ENCODE peak calls at places on chromosome 9, in six cellular contexts. U is mammary epithelial cell, E is mucosa of descending colon, C is transverse colon, A is astrocyte, R is IMR-90. Y is an unnamed sample.

GRCh38 chr9:109002141-109002540 is 11.2 kb downstream of the CTNNAL1 start:
- DNase-seq in U (no peak), E (no peak), C (no peak), A (no peak), R (no peak), Y (no peak)

GRCh38 chr9:95854386-95855015 is 21.0 kb upstream of the ERCC6L2 start:
- DNase-seq in U (peak; percentile 15), E (no peak), C (no peak), A (peak; percentile 78), R (peak; percentile 82), Y (no peak)

GRCh38 chr9:37200572-37201005 is 80.2 kb downstream of the ZCCHC7 start:
- DNase-seq in U (peak; percentile 74), E (no peak), C (no peak), A (peak; percentile 73), R (peak; percentile 70), Y (no peak)

GRCh38 chr9:93677061-93677571 is 100.7 kb downstream of the PHF2 start:
- DNase-seq in U (no peak), E (peak; percentile 38), C (peak; percentile 5), A (no peak), R (no peak), Y (peak; percentile 48)

GRCh38 chr9:106929471-106930198 is 66.7 kb downstream of the ZNF462 start:
- DNase-seq in U (no peak), E (no peak), C (no peak), A (peak; percentile 46), R (peak; percentile 82), Y (no peak)

GRCh38 chr9:94860678-94861588 is 134.4 kb downstream of the AOPEP start:
- DNase-seq in U (no peak), E (peak; percentile 64), C (peak; percentile 59), A (peak; percentile 100), R (peak; percentile 89), Y (no peak)

GRCh38 chr9:131045300-131046092 is 36.5 kb downstream of the LAMC3 start:
- DNase-seq in U (no peak), E (no peak), C (no peak), A (no peak), R (no peak), Y (no peak)

GRCh38 chr9:93121316-93122241 is 12.5 kb downstream of the NINJ1 start:
- DNase-seq in U (no peak), E (peak; percentile 46), C (peak; percentile 5), A (no peak), R (no peak), Y (peak; percentile 59)

GRCh38 chr9:26508897-26509296 is 383.7 kb downstream of the CAAP1 start:
- DNase-seq in U (no peak), E (no peak), C (no peak), A (no peak), R (no peak), Y (no peak)

GRCh38 chr9:128762664-128763449 is 8.9 kb downstream of the ZER1 start:
- DNase-seq in U (no peak), E (no peak), C (no peak), A (no peak), R (no peak), Y (no peak)
- H3K4me3 ChIP-seq in U (no peak overlapping the region), E (no peak overlapping the region), C (no peak overlapping the region), A (no peak overlapping the region), R (no peak overlapping the region), Y (no peak overlapping the region)

DNA sequence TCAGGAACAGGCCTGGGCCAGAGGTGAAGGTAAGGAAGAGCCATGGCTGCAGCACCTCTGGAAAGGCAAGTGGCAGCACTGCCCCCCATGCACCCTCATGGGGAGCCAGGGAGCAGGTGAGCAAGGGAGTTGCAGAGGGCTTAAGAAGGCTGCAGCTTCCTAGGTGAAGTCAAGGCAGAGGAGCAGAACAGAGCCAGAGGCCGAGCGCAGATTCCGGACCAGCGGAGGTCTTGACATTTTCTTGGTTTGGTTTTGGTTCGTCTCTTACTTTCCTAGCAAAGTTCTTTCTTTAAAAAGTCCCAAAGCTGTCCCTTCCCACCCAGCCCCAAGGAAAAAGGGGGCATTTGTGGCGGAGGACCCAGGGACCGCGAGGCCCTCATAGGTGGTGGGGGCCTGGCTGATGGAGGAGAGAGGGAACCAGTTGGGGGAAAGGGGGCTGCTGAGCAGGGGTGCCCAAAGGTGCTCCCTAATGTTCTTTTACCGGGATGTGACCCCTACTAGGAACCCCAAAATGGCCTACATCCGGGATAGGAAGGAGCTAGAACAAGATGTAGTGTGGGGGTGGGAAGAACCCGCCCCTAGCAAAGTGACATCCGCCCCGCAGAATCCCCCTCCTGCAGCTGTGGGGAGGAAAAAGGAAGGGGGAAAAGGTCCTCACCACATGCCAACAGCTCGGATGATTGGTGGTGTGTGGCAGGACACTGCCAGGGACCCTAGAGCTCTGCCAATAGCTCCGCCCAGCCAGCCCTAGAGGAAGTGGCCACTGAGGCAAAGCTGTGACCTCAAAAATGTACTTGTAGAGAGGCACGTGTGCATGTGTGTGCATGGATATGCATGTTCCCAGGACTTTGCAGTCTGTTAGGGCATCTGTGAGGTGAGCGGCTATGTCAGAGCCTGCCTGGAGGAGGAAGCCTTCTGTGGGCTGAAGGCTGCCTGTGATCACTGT is 914 bp upstream of the CD72 start:
- DNase-seq in U (no peak), E (peak; percentile 83), C (peak; percentile 68), A (no peak), R (peak; percentile 21), Y (no peak)
- H3K4me3 ChIP-seq in U (no peak overlapping the region), E (no peak overlapping the region), C (no peak overlapping the region), A (no peak overlapping the region), R (no peak overlapping the region), Y (no peak overlapping the region)

GRCh38 chr9:113057193-113057592 is 669 bp upstream of the ZFP37 start:
- DNase-seq in U (no peak), E (no peak), C (no peak), A (no peak), R (no peak), Y (no peak)

DNA sequence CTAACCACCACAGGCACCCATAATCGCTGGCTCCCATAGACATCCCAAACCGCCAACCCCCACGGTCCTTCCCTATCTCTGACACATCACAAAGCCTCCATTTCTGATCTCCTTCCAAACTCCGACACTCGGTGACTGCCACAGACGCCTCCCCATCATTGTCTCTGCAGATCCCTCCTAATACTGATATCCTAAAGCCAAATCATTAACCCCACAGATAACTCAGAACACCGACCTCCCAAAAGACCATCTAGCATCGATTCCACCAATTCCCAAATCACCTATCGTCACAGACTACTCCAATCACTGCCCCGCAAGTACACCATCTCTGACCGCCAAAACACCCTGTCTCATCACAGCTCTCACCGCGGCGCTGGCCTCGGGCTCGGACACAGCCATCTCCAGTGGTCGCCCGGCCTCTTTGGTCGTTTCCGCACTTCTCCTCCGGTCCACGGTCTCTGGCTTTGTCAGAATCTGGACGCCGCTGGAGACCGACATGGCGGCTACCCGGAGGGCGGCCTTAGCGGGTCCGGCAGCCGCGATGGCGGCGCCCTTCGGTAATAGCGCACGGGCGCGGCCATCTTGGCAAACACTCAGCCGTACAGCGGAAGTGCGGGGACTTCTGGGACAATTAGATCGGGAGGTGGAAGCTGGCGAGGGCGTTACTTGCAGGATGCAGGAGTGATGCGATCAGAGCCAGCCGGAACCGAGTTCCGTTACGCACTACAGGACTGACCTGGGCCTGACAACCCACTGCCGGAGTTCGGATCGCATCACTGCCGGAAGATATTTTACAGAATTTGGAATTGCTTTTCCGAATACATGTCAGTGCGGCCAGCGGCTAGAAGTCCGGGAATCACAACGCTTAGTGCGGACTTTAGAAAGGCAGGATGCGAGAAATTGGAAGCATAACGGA is at the start of gene ZFP37:
- DNase-seq in U (peak; percentile 90), E (peak; percentile 90), C (peak; percentile 90), A (peak; percentile 87), R (peak; percentile 94), Y (peak; percentile 93)
- H3K4me3 ChIP-seq in U (peak within 1 kb of the TSS; percentile 76), E (peak within 1 kb of the TSS; percentile 34), C (peak within 1 kb of the TSS; percentile 67), A (peak within 1 kb of the TSS; percentile 95), R (peak within 1 kb of the TSS; percentile 91), Y (peak within 1 kb of the TSS; percentile 71)

GRCh38 chr9:122510502-122510901 is at the start of gene OR1J2:
- DNase-seq in U (no peak), E (no peak), C (no peak), A (no peak), R (no peak), Y (no peak)
- H3K4me3 ChIP-seq in U (no peak within 1 kb of the TSS), E (no peak within 1 kb of the TSS), C (no peak within 1 kb of the TSS), A (no peak within 1 kb of the TSS), R (no peak within 1 kb of the TSS), Y (no peak within 1 kb of the TSS)

GRCh38 chr9:124766815-124767554 is 4.1 kb downstream of the NR6A1 start:
- DNase-seq in U (no peak), E (no peak), C (no peak), A (no peak), R (no peak), Y (no peak)
- H3K4me3 ChIP-seq in U (no peak overlapping the region), E (no peak overlapping the region), C (no peak overlapping the region), A (no peak overlapping the region), R (no peak overlapping the region), Y (no peak overlapping the region)

DNA sequence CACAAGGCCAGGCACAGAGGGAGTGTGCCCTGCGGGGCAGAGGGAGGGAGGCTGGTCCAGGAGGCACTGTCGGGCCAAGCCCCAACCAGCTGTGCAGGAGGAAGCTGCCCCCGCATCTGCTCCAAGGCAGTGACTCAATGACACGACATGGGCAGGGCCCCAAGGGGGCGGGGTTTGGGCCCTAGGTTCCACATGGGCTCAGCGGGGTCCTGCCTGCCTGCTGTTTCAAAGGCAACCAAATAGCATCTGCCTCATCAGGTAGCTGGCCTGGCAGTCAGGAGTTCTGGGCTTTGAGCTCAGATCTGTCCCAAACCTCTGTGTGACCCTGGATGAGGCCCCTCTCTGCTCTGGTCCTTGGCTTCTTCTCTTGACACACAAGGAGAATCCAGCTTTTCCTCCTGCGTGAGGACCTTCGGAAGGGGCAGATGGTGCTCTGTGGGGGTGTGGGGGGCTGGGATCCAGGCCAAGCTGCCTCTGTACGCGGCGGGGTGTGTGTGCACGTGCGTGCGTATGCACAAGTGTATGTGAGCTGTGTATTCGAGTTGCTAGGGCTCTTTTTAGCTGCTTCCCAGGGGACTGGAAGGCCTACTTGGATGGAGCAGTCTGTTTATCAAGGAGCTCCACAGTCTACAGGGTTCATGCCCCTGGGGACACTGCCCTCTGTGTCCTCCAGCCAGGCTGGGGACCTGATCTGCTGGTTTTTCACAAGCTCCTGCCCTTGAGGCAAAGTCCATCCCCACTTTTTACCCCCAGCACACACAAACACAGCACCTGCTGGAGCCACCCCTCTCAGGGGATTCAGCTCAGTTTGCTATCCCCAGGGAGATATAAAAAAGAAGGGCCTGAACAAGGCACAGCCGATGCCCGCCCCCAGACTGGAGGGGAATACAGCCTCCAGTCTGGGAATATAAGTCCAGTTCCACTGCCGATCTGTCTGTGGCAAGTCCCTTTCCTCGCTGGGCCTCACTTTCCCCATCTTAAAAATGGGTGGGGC is 138.9 kb downstream of the RGS3 start:
- DNase-seq in U (peak; percentile 80), E (peak; percentile 76), C (peak; percentile 48), A (peak; percentile 72), R (peak; percentile 88), Y (peak; percentile 85)
- H3K4me3 ChIP-seq in U (no peak overlapping the region), E (no peak overlapping the region), C (no peak overlapping the region), A (no peak overlapping the region), R (no peak overlapping the region), Y (no peak overlapping the region)

GRCh38 chr9:133427658-133428348 is 5.6 kb downstream of the ADAMTS13 start:
- DNase-seq in U (no peak), E (no peak), C (no peak), A (no peak), R (no peak), Y (no peak)

GRCh38 chr9:133429216-133429613 is 7.0 kb downstream of the ADAMTS13 start:
- DNase-seq in U (no peak), E (no peak), C (no peak), A (no peak), R (no peak), Y (no peak)

GRCh38 chr9:133429641-133430161 is 7.5 kb downstream of the ADAMTS13 start:
- DNase-seq in U (no peak), E (no peak), C (peak; percentile 59), A (peak; percentile 8), R (peak; percentile 9), Y (no peak)

GRCh38 chr9:133430244-133430643 is 8.1 kb downstream of the ADAMTS13 start:
- DNase-seq in U (no peak), E (no peak), C (no peak), A (no peak), R (no peak), Y (no peak)

GRCh38 chr9:133428579-133429215 is 6.5 kb downstream of the ADAMTS13 start:
- DNase-seq in U (no peak), E (no peak), C (peak; percentile 31), A (no peak), R (no peak), Y (no peak)
- H3K4me3 ChIP-seq in U (peak overlapping the region; percentile 2), E (no peak overlapping the region), C (peak overlapping the region; percentile 44), A (no peak overlapping the region), R (peak overlapping the region; percentile 4), Y (peak overlapping the region; percentile 21)